ENCODE peak calls at places on chromosomes 2 and 18, in eight cellular contexts. U is tibial nerve; F is NB4; V is astrocyte; O is stomach; Z is colonic mucosa; N is left ventricle myocardium inferior; Y is CD8-positive, alpha-beta memory T cell. P is an unnamed sample.

GRCh38 chr2:230447455-230448451 is 31.8 kb downstream of the SP100 start:
- DNase-seq in N (no peak), F (no peak), Y (peak; percentile 26), O (no peak), Z (no peak), V (no peak), U (no peak), P (no peak)

GRCh38 chr2:177419274-177419673 is 26.7 kb downstream of the AGPS start:
- DNase-seq in Y (no peak), O (no peak), F (peak; percentile 28), V (peak; percentile 65), Z (no peak), N (no peak), U (no peak), P (peak; percentile 40)

GRCh38 chr18:30763913-30764350 is 278.6 kb downstream of the DSC3 start:
- DNase-seq in U (no peak), F (no peak), Y (no peak), Z (no peak), N (no peak), O (no peak), V (no peak), P (no peak)

GRCh38 chr2:16487686-16488085 is 177.9 kb downstream of the CYRIA start:
- DNase-seq in Y (no peak), F (peak; percentile 59), O (peak; percentile 27), Z (no peak), V (peak; percentile 1), N (no peak), U (no peak), P (peak; percentile 2)

GRCh38 chr2:70084973-70085710 is 2.1 kb upstream of the PCBP1 start:
- DNase-seq in O (peak; percentile 68), N (no peak), U (peak; percentile 43), F (peak; percentile 40), Y (peak; percentile 67), V (no peak), Z (peak; percentile 82), P (no peak)

GRCh38 chr2:108919571-108920373 is 69.2 kb downstream of the EDAR start:
- DNase-seq in V (no peak), O (peak; percentile 20), U (no peak), N (no peak), Y (no peak), F (no peak), Z (no peak), P (no peak)

GRCh38 chr2:114122861-114123391 is 233.0 kb downstream of the ACTR3 start:
- DNase-seq in N (no peak), U (no peak), F (no peak), V (no peak), O (no peak), Z (no peak), Y (no peak), P (no peak)

GRCh38 chr2:129056959-129057317 is 738.3 kb upstream of the HS6ST1 start:
- DNase-seq in F (no peak), Z (no peak), Y (no peak), N (no peak), V (no peak), O (no peak), U (no peak), P (no peak)

GRCh38 chr2:177799531-177799930 is 273.0 kb downstream of the PDE11A start:
- DNase-seq in F (peak; percentile 50), U (peak; percentile 21), Z (peak; percentile 18), O (no peak), N (no peak), Y (no peak), V (peak; percentile 13), P (no peak)

DNA sequence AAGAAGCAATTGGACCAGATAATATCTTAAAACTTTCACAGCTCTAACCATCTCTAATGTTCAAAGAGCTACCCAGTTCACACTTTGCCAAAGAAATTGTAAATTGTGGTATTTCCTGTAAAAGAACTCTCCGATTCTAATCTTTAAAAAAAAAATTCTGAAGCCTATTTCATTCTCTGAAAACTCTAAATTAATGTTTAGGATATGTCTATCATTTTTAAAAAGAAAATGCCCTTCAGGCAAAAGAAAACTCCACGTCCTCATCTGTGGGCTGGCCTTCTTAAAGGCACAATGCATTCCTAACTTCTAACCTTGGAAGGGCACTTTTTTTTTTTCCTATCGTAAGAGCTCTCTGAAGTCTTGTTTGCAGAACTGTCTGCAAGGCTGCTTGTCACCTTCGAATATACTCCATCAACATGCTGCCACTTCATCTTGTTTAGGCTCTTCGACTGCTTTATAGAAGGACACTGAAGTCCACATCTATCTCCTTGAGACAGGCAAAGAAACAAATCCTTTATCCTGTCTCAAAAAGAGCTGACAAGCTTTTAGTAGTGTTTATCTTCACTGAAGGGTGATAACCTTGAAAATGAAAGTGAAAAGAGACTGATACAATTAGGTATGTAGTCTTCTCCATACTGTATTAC is 124.3 kb upstream of the SLC39A10 start:
- DNase-seq in Z (no peak), O (no peak), N (no peak), U (no peak), F (peak; percentile 72), Y (peak; percentile 76), V (peak; percentile 62), P (no peak)
- H3K4me3 ChIP-seq in Z (no peak overlapping the region), O (no peak overlapping the region), N (no peak overlapping the region), U (no peak overlapping the region), F (peak overlapping the region; percentile 59), Y (peak overlapping the region; percentile 65), V (peak overlapping the region; percentile 46), P (no peak overlapping the region)

DNA sequence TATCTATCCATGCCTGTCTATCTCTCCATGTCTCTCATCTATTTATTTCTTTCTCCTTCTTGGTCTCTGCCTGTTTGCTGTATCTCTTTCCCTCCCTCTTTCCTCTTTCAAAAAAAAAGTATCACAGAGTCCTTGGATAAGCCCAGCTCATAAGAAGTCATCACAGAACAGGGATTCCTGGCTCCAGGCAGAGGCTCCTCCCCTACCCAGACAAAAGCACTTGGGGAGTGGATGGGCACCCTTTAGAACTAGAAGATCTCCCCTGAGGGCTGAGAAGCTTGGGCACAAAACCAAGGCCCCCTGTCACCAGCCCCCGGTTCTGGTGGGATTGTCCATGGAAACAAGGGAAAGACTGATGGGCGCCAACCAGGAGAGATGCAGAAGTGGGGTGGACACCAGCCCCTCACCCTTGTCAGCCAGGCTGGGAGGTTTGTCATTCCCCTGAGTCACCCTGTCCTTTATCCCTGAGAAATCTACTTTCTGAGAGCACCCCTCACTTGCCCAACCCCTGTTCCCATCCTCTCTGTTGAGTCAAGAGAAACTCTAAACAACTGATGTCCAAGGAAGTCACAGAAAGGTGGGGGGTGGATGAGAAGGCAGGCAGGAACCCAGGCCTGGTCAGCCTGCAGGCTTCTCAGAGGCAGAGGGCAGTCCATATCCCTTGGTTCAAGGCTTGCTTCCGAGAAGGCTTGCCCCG is 127.1 kb downstream of the TNS1 start:
- DNase-seq in F (no peak), U (no peak), Z (no peak), N (no peak), O (no peak), Y (no peak), V (no peak), P (no peak)
- H3K4me3 ChIP-seq in F (no peak overlapping the region), U (no peak overlapping the region), Z (no peak overlapping the region), N (no peak overlapping the region), O (no peak overlapping the region), Y (no peak overlapping the region), V (no peak overlapping the region), P (no peak overlapping the region)

DNA sequence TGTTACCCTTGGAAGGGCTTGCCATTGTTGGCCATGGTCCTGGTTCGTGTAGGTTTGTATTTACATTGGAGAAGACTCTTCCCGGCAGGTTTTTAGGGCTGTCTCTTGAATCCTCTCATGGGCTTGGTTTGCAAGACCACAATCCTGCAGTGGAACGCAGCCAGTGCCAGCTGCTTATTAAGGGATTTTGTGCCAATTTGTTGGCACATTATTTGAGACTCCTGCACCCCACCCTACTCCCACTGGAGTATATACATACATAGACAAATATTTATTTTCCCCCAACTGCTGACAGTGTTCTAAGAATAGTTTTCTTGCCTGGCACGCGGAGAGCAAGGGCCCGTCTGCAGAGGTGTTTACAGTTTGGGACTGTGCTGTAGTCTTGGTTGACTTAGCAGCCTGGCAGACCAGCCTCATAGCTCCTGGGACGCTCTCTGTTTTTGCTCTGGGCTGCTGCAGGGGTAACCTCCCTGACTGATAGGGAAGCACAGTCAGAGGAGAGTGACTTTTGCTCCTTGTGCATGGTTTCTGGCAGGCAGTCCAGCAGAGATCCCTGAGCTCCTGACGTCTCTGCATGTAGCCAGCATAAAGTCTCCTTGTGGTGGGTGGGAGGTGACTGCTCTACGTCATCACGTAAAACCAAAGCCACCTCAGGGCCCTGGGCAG is 1.9 kb downstream of the LDLRAD4 start:
- DNase-seq in F (no peak), V (peak; percentile 49), Z (peak; percentile 52), N (peak; percentile 32), O (peak; percentile 45), Y (no peak), U (no peak), P (no peak)
- H3K4me3 ChIP-seq in F (no peak overlapping the region), V (no peak overlapping the region), Z (no peak overlapping the region), N (peak overlapping the region; percentile 74), O (no peak overlapping the region), Y (no peak overlapping the region), U (no peak overlapping the region), P (no peak overlapping the region)

DNA sequence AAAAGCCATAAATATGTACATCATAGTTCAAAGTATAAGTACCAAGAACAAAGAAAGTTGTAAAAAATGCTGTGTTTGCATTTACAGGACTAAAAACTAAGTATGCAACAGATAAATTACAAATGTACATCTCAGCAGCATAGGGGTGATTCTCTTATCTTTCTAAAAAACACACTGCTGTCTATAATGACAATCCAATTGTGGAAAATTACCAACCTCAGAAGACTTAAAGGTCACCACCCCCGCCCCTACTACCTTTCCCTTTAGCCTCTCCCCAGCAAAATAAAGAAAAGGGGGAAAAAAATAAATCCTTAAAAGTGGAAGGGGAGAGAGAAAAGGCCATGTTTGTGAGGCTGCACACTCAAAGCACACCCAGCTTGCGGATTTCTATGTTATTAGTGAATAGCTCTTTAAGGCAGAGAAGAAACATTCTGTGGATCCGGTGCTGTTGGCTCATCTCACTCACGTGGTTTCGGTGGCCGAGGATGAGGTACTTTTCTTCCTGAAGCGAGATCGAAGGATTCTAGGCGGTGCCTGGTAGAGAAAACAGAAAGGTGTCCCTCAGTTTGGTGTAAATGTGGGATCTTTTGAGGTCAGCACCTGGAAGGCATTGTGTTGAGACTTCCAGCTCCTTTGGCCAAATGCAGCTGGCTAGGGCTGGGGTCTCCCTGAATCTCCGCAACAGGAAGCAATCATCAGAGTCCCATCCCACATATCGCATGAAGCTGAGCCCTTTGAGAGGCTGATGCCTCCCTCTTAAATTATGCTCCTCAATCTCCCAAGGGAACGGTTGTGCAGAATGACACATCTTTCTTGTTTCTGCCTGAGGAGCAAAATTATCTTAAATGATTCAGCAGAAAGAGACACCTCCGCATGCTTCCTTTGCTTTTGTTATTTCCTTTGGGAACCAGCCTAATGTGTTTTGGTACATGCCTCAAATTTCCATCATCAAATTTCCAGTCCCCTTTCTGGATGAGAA is 17.6 kb downstream of the MRPL35 start:
- DNase-seq in O (no peak), V (peak; percentile 36), N (no peak), F (peak; percentile 63), Y (no peak), Z (no peak), U (no peak), P (peak; percentile 53)
- H3K4me3 ChIP-seq in O (no peak overlapping the region), V (no peak overlapping the region), N (peak overlapping the region; percentile 34), F (no peak overlapping the region), Y (no peak overlapping the region), Z (no peak overlapping the region), U (no peak overlapping the region), P (peak overlapping the region; percentile 15)

DNA sequence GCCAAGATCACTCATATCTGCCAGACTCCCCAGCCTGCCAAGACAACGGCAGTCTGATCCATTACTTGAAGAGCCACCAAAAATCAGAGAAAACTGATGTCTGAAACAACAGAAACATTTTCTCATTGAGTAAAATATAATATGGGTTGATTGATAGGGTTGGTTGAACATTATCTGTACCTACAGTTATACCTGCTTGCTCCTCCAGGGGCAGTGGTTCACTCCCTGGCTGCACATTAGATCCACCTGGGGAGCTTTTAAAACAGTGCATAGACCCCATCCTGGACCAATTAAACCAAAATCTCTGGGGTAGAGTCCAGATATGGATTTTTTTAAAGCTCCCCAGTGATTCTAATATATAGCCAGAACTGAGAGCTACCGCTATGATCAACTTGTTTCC is 43.6 kb upstream of the SLC14A2 start:
- DNase-seq in F (no peak), N (no peak), U (no peak), Z (no peak), O (no peak), Y (no peak), V (no peak), P (no peak)
- H3K4me3 ChIP-seq in F (no peak overlapping the region), N (no peak overlapping the region), U (no peak overlapping the region), Z (no peak overlapping the region), O (no peak overlapping the region), Y (no peak overlapping the region), V (no peak overlapping the region), P (no peak overlapping the region)